ENCODE peak calls at places on chromosomes 3 and 15, in four cellular contexts. V, A, M and B are unnamed samples.
A peak's percentile ranks its signal among the peaks of the same experiment; 100 is the strongest.

GRCh38 chr15:73176579-73176978 is 124.3 kb downstream of the NEO1 start:
- DNase-seq in A (no peak), V (no peak), M (no peak), B (no peak)

GRCh38 chr3:147521646-147522045 is 112.5 kb downstream of the ZIC1 start:
- DNase-seq in V (no peak), A (peak; percentile 78), M (peak; percentile 0), B (no peak)

GRCh38 chr3:29789686-29790085 is 508.8 kb downstream of the RBMS3 start:
- DNase-seq in M (no peak), A (peak; percentile 39), V (no peak), B (no peak)

GRCh38 chr3:188672840-188673239 is 498.9 kb upstream of the TPRG1 start:
- DNase-seq in V (no peak), M (no peak), A (no peak), B (no peak)

GRCh38 chr15:32853667-32854066 is 135.9 kb downstream of the GREM1 start:
- DNase-seq in V (no peak), M (no peak), A (no peak), B (no peak)

GRCh38 chr3:141128126-141128777 is 77.1 kb downstream of the SPSB4 start:
- DNase-seq in A (no peak), V (no peak), M (no peak), B (no peak)

GRCh38 chr3:55162031-55162784 is 234.3 kb upstream of the LRTM1 start:
- DNase-seq in M (no peak), V (no peak), A (peak; percentile 68), B (peak; percentile 47)

GRCh38 chr3:13063225-13063624 is 10.0 kb downstream of the IQSEC1 start:
- DNase-seq in A (no peak), V (no peak), M (no peak), B (no peak)

GRCh38 chr3:38649500-38650247 is at the start of gene SCN5A:
- DNase-seq in M (no peak), V (peak; percentile 43), A (peak; percentile 16), B (peak; percentile 28)

GRCh38 chr3:197297020-197297419 is 1.4 kb downstream of the DLG1 start:
- DNase-seq in M (no peak), A (no peak), V (no peak), B (no peak)

GRCh38 chr15:98953000-98953776 is 54.4 kb downstream of the PGPEP1L start:
- DNase-seq in V (peak; percentile 77), A (peak; percentile 76), M (no peak), B (no peak)

GRCh38 chr3:64229903-64230302 is 4.6 kb upstream of the PRICKLE2 start:
- DNase-seq in A (no peak), V (no peak), M (no peak), B (no peak)

GRCh38 chr3:170420307-170420821 is 1.7 kb downstream of the CLDN11 start:
- DNase-seq in A (peak; percentile 48), V (no peak), M (no peak), B (no peak)

GRCh38 chr3:112463250-112463649 is 36.0 kb downstream of the BTLA start:
- DNase-seq in V (no peak), M (no peak), A (no peak), B (no peak)

GRCh38 chr3:134883697-134884385 is 88.8 kb downstream of the EPHB1 start:
- DNase-seq in V (no peak), A (no peak), M (no peak), B (peak; percentile 35)

GRCh38 chr15:84828433-84828908 is 11.3 kb downstream of the ALPK3 start:
- DNase-seq in V (peak; percentile 52), A (no peak), M (no peak), B (no peak)

GRCh38 chr3:13801361-13802214 is 78.3 kb downstream of the WNT7A start:
- DNase-seq in V (no peak), A (no peak), M (no peak), B (peak; percentile 79)

GRCh38 chr15:33565099-33565498 is 254.3 kb downstream of the RYR3 start:
- DNase-seq in V (no peak), A (peak; percentile 88), M (no peak), B (no peak)

GRCh38 chr3:182052360-182052759 is 340.6 kb downstream of the SOX2 start:
- DNase-seq in V (no peak), A (no peak), M (no peak), B (no peak)

GRCh38 chr3:133792171-133792763 is 13.3 kb upstream of the SRPRB start:
- DNase-seq in V (no peak), M (no peak), A (peak; percentile 17), B (no peak)

GRCh38 chr3:5061218-5061569 is 60.9 kb upstream of the ARL8B start:
- DNase-seq in V (no peak), M (no peak), A (no peak), B (no peak)

GRCh38 chr15:98599911-98600685 is 48.2 kb upstream of the IGF1R start:
- DNase-seq in A (peak; percentile 81), M (peak; percentile 11), V (peak; percentile 48), B (peak; percentile 32)

GRCh38 chr3:29333520-29333919 is 52.6 kb downstream of the RBMS3 start:
- DNase-seq in V (no peak), A (no peak), M (no peak), B (no peak)

GRCh38 chr3:33067484-33067883 is 29.5 kb downstream of the GLB1 start:
- DNase-seq in M (no peak), V (no peak), A (peak; percentile 76), B (no peak)

GRCh38 chr3:131976448-131976847 is 58.4 kb downstream of the CPNE4 start:
- DNase-seq in A (no peak), V (no peak), M (no peak), B (no peak)

GRCh38 chr3:52851348-52851747 is 16.5 kb upstream of the MUSTN1 start:
- DNase-seq in V (peak; percentile 63), M (peak; percentile 37), A (peak; percentile 58), B (peak; percentile 14)

GRCh38 chr15:68412218-68412617 is 19.7 kb downstream of the ITGA11 start:
- DNase-seq in A (no peak), M (no peak), V (no peak), B (no peak)

GRCh38 chr3:55818485-55818884 is 331.4 kb upstream of the WNT5A start:
- DNase-seq in A (peak; percentile 20), V (no peak), M (no peak), B (no peak)

GRCh38 chr15:82790321-82790720 is 15.5 kb downstream of the FSD2 start:
- DNase-seq in M (no peak), A (no peak), V (no peak), B (no peak)

GRCh38 chr3:22284559-22284958 is 533.5 kb upstream of the ZNF385D start:
- DNase-seq in A (peak; percentile 63), V (no peak), M (no peak), B (no peak)

GRCh38 chr3:114154321-114154821 is 24.5 kb downstream of the DRD3 start:
- DNase-seq in A (no peak), V (no peak), M (no peak), B (no peak)

GRCh38 chr3:73848173-73848751 is 223.5 kb upstream of the PDZRN3 start:
- DNase-seq in V (peak; percentile 25), M (no peak), A (peak; percentile 68), B (no peak)

GRCh38 chr3:122940628-122941086 is 86.9 kb downstream of the SEMA5B start:
- DNase-seq in A (no peak), M (no peak), V (no peak), B (no peak)

GRCh38 chr3:114093596-114093995 is 37.1 kb downstream of the QTRT2 start:
- DNase-seq in V (peak; percentile 46), M (peak; percentile 56), A (peak; percentile 76), B (peak; percentile 63)

GRCh38 chr3:103712320-103713008 is 1277.6 kb downstream of the ZPLD1 start:
- DNase-seq in M (no peak), A (peak; percentile 1), V (no peak), B (no peak)

GRCh38 chr3:62211675-62212429 is 161.5 kb downstream of the FEZF2 start:
- DNase-seq in V (no peak), M (no peak), A (no peak), B (no peak)

GRCh38 chr3:14391033-14391432 is 11.4 kb upstream of the SLC6A6 start:
- DNase-seq in V (peak; percentile 93), M (peak; percentile 57), A (peak; percentile 83), B (peak; percentile 76)

GRCh38 chr3:170044795-170045244 is 7.0 kb downstream of the GPR160 start:
- DNase-seq in A (no peak), V (peak; percentile 33), M (no peak), B (no peak)

GRCh38 chr15:89430530-89431341 is 65.6 kb downstream of the RHCG start:
- DNase-seq in M (peak; percentile 6), V (peak; percentile 83), A (peak; percentile 57), B (peak; percentile 71)
- H3K4me3 ChIP-seq in M (peak overlapping the region; percentile 58), V (no peak overlapping the region), A (peak overlapping the region; percentile 50), B (peak overlapping the region; percentile 20)

GRCh38 chr15:24966364-24967103 is 11.7 kb downstream of the SNRPN start:
- DNase-seq in M (no peak), V (no peak), A (no peak), B (no peak)
- H3K9me3 ChIP-seq in M (no peaks in the 10 kb centered on the region), V (no peaks in the 10 kb centered on the region), A (no peaks in the 10 kb centered on the region), B (no peaks in the 10 kb centered on the region)

GRCh38 chr15:66138096-66138783 is 115.3 kb downstream of the MEGF11 start:
- DNase-seq in V (peak; percentile 57), M (no peak), A (no peak), B (no peak)

GRCh38 chr15:66145242-66146182 is 108.0 kb downstream of the MEGF11 start:
- DNase-seq in A (no peak), M (no peak), V (no peak), B (no peak)

GRCh38 chr15:66138882-66139281 is 114.7 kb downstream of the MEGF11 start:
- DNase-seq in V (no peak), A (no peak), M (no peak), B (peak; percentile 9)

GRCh38 chr15:66139816-66140215 is 113.7 kb downstream of the MEGF11 start:
- DNase-seq in A (no peak), M (no peak), V (no peak), B (no peak)

GRCh38 chr15:66142341-66142740 is 111.2 kb downstream of the MEGF11 start:
- DNase-seq in M (no peak), V (no peak), A (no peak), B (no peak)
- H3K27me3 ChIP-seq in M (peaks cover 27% of the 10 kb centered on the region), V (no peaks in the 10 kb centered on the region), A (peaks cover 8% of the 10 kb centered on the region), B (no peaks in the 10 kb centered on the region)

DNA sequence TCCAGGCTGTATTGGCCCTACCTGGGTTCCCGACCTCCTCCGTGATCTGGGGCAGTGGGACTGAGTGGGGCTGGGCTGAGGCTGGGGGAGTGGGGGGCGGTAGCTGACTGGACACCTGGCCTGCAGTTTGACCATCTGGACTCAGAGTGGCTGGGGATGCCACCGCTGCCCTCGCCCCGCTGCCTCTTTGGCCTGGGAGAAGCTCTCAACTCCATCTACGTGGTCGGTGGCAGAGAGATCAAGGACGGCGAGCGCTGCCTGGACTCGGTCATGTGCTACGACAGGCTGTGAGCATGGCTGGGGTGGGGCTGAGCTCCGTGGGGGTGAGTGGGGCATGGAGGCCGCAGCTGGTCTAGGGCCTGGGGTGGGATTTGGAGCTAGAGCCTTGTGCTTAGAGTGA is 2.7 kb downstream of the KLHL40 start:
- DNase-seq in V (no peak), A (no peak), M (no peak), B (no peak)
- H3K4me3 ChIP-seq in V (no peak overlapping the region), A (no peak overlapping the region), M (no peak overlapping the region), B (no peak overlapping the region)

GRCh38 chr15:71666723-71667122 is 143.6 kb upstream of the NR2E3 start:
- DNase-seq in V (no peak), M (no peak), A (no peak), B (no peak)
- H3K9me3 ChIP-seq in V (no peaks in the 10 kb centered on the region), M (no peaks in the 10 kb centered on the region), A (no peaks in the 10 kb centered on the region), B (no peaks in the 10 kb centered on the region)